ENCODE peak calls at places on chromosomes 13 and 19, in ten cellular contexts. One of them, this sample, is unnamed.

GRCh38 chr13:99151516-99151915 is 49.1 kb upstream of the UBAC2 start:
- DNase-seq in AG04449: no peak
- DNase-seq in EH: peak
- DNase-seq in ELF-1: no peak
- DNase-seq in stimulated activated CD4-positive, alpha-beta T cell treated with anti-CD3 and anti-CD28 coated beads, Interleukin-4, amount 100 ng/mL, for 48 hours: peak
- DNase-seq in AG10803: peak
- DNase-seq in AG09309: no peak
- DNase-seq in heart right ventricle: no peak
- DNase-seq in neural progenitor cell: no peak
- DNase-seq in thoracic aorta: no peak
- DNase-seq in this sample: no peak

GRCh38 chr19:21210037-21210621 is 68.3 kb downstream of the ZNF431 start:
- DNase-seq in AG04449: no peak
- DNase-seq in EH: no peak
- DNase-seq in ELF-1: no peak
- DNase-seq in stimulated activated CD4-positive, alpha-beta T cell treated with anti-CD3 and anti-CD28 coated beads, Interleukin-4, amount 100 ng/mL, for 48 hours: no peak
- DNase-seq in AG10803: no peak
- DNase-seq in AG09309: no peak
- DNase-seq in heart right ventricle: no peak
- DNase-seq in neural progenitor cell: no peak
- DNase-seq in thoracic aorta: no peak
- DNase-seq in this sample: no peak

GRCh38 chr19:6362024-6362344 is 653 bp downstream of the CLPP start:
- DNase-seq in AG04449: no peak
- DNase-seq in EH: peak
- DNase-seq in ELF-1: no peak
- DNase-seq in stimulated activated CD4-positive, alpha-beta T cell treated with anti-CD3 and anti-CD28 coated beads, Interleukin-4, amount 100 ng/mL, for 48 hours: no peak
- DNase-seq in AG10803: no peak
- DNase-seq in AG09309: no peak
- DNase-seq in heart right ventricle: no peak
- DNase-seq in neural progenitor cell: no peak
- DNase-seq in thoracic aorta: no peak
- DNase-seq in this sample: peak

GRCh38 chr13:78997902-78998654 is 339.1 kb upstream of the OBI1 start:
- DNase-seq in AG04449: no peak
- DNase-seq in EH: no peak
- DNase-seq in ELF-1: no peak
- DNase-seq in stimulated activated CD4-positive, alpha-beta T cell treated with anti-CD3 and anti-CD28 coated beads, Interleukin-4, amount 100 ng/mL, for 48 hours: no peak
- DNase-seq in AG10803: no peak
- DNase-seq in AG09309: no peak
- DNase-seq in heart right ventricle: no peak
- DNase-seq in neural progenitor cell: no peak
- DNase-seq in thoracic aorta: no peak
- DNase-seq in this sample: no peak

GRCh38 chr19:39906283-39906682 is 28.2 kb downstream of the FCGBP start:
- DNase-seq in AG04449: no peak
- DNase-seq in EH: no peak
- DNase-seq in ELF-1: no peak
- DNase-seq in stimulated activated CD4-positive, alpha-beta T cell treated with anti-CD3 and anti-CD28 coated beads, Interleukin-4, amount 100 ng/mL, for 48 hours: no peak
- DNase-seq in AG10803: no peak
- DNase-seq in AG09309: no peak
- DNase-seq in heart right ventricle: no peak
- DNase-seq in neural progenitor cell: no peak
- DNase-seq in thoracic aorta: no peak
- DNase-seq in this sample: no peak

GRCh38 chr19:19329199-19329598 is 8.6 kb downstream of the MAU2 start:
- DNase-seq in AG04449: no peak
- DNase-seq in EH: no peak
- DNase-seq in ELF-1: no peak
- DNase-seq in stimulated activated CD4-positive, alpha-beta T cell treated with anti-CD3 and anti-CD28 coated beads, Interleukin-4, amount 100 ng/mL, for 48 hours: no peak
- DNase-seq in AG10803: no peak
- DNase-seq in AG09309: no peak
- DNase-seq in heart right ventricle: no peak
- DNase-seq in neural progenitor cell: no peak
- DNase-seq in thoracic aorta: no peak
- DNase-seq in this sample: no peak

GRCh38 chr13:113951246-113951999 is 22.5 kb downstream of the C13orf46 start:
- DNase-seq in AG04449: no peak
- DNase-seq in EH: peak
- DNase-seq in ELF-1: peak
- DNase-seq in stimulated activated CD4-positive, alpha-beta T cell treated with anti-CD3 and anti-CD28 coated beads, Interleukin-4, amount 100 ng/mL, for 48 hours: peak
- DNase-seq in AG10803: peak
- DNase-seq in AG09309: no peak
- DNase-seq in heart right ventricle: peak
- DNase-seq in neural progenitor cell: peak
- DNase-seq in thoracic aorta: peak
- DNase-seq in this sample: peak

GRCh38 chr13:77310579-77311279 is 16.2 kb downstream of the MYCBP2 start:
- DNase-seq in AG04449: no peak
- DNase-seq in EH: peak
- DNase-seq in ELF-1: no peak
- DNase-seq in stimulated activated CD4-positive, alpha-beta T cell treated with anti-CD3 and anti-CD28 coated beads, Interleukin-4, amount 100 ng/mL, for 48 hours: no peak
- DNase-seq in AG10803: no peak
- DNase-seq in AG09309: no peak
- DNase-seq in heart right ventricle: no peak
- DNase-seq in neural progenitor cell: no peak
- DNase-seq in thoracic aorta: no peak
- DNase-seq in this sample: no peak

GRCh38 chr13:73341748-73342147 is 282.9 kb downstream of the KLF5 start:
- DNase-seq in AG04449: peak
- DNase-seq in EH: peak
- DNase-seq in ELF-1: no peak
- DNase-seq in stimulated activated CD4-positive, alpha-beta T cell treated with anti-CD3 and anti-CD28 coated beads, Interleukin-4, amount 100 ng/mL, for 48 hours: no peak
- DNase-seq in AG10803: peak
- DNase-seq in AG09309: peak
- DNase-seq in heart right ventricle: no peak
- DNase-seq in neural progenitor cell: no peak
- DNase-seq in thoracic aorta: no peak
- DNase-seq in this sample: no peak

GRCh38 chr19:21705393-21705792 is 62.0 kb downstream of the ZNF100 start:
- DNase-seq in AG04449: no peak
- DNase-seq in EH: no peak
- DNase-seq in ELF-1: peak
- DNase-seq in stimulated activated CD4-positive, alpha-beta T cell treated with anti-CD3 and anti-CD28 coated beads, Interleukin-4, amount 100 ng/mL, for 48 hours: no peak
- DNase-seq in AG10803: no peak
- DNase-seq in AG09309: no peak
- DNase-seq in heart right ventricle: no peak
- DNase-seq in neural progenitor cell: no peak
- DNase-seq in thoracic aorta: no peak
- DNase-seq in this sample: no peak

GRCh38 chr19:29533578-29534544 is 8.1 kb downstream of the VSTM2B start:
- DNase-seq in AG04449: no peak
- DNase-seq in EH: no peak
- DNase-seq in ELF-1: no peak
- DNase-seq in stimulated activated CD4-positive, alpha-beta T cell treated with anti-CD3 and anti-CD28 coated beads, Interleukin-4, amount 100 ng/mL, for 48 hours: no peak
- DNase-seq in AG10803: no peak
- DNase-seq in AG09309: no peak
- DNase-seq in heart right ventricle: no peak
- DNase-seq in neural progenitor cell: no peak
- DNase-seq in thoracic aorta: no peak
- DNase-seq in this sample: no peak

GRCh38 chr13:110817143-110817542 is 97.7 kb downstream of the ANKRD10 start:
- DNase-seq in AG04449: no peak
- DNase-seq in EH: no peak
- DNase-seq in ELF-1: no peak
- DNase-seq in stimulated activated CD4-positive, alpha-beta T cell treated with anti-CD3 and anti-CD28 coated beads, Interleukin-4, amount 100 ng/mL, for 48 hours: no peak
- DNase-seq in AG10803: no peak
- DNase-seq in AG09309: no peak
- DNase-seq in heart right ventricle: no peak
- DNase-seq in neural progenitor cell: no peak
- DNase-seq in thoracic aorta: no peak
- DNase-seq in this sample: no peak

GRCh38 chr19:9966448-9966847 is 30.1 kb upstream of the OLFM2 start:
- DNase-seq in AG04449: no peak
- DNase-seq in EH: no peak
- DNase-seq in ELF-1: peak
- DNase-seq in stimulated activated CD4-positive, alpha-beta T cell treated with anti-CD3 and anti-CD28 coated beads, Interleukin-4, amount 100 ng/mL, for 48 hours: no peak
- DNase-seq in AG10803: no peak
- DNase-seq in AG09309: no peak
- DNase-seq in heart right ventricle: no peak
- DNase-seq in neural progenitor cell: peak
- DNase-seq in thoracic aorta: no peak
- DNase-seq in this sample: no peak

GRCh38 chr13:39616087-39616694 is 13.2 kb upstream of the LHFPL6 start:
- DNase-seq in AG04449: no peak
- DNase-seq in EH: peak
- DNase-seq in ELF-1: peak
- DNase-seq in stimulated activated CD4-positive, alpha-beta T cell treated with anti-CD3 and anti-CD28 coated beads, Interleukin-4, amount 100 ng/mL, for 48 hours: peak
- DNase-seq in AG10803: peak
- DNase-seq in AG09309: no peak
- DNase-seq in heart right ventricle: no peak
- DNase-seq in neural progenitor cell: peak
- DNase-seq in thoracic aorta: no peak
- DNase-seq in this sample: peak

GRCh38 chr19:18562086-18562485 is 4.4 kb downstream of the KXD1 start:
- DNase-seq in AG04449: no peak
- DNase-seq in EH: no peak
- DNase-seq in ELF-1: no peak
- DNase-seq in stimulated activated CD4-positive, alpha-beta T cell treated with anti-CD3 and anti-CD28 coated beads, Interleukin-4, amount 100 ng/mL, for 48 hours: no peak
- DNase-seq in AG10803: peak
- DNase-seq in AG09309: no peak
- DNase-seq in heart right ventricle: peak
- DNase-seq in neural progenitor cell: no peak
- DNase-seq in thoracic aorta: peak
- DNase-seq in this sample: no peak

GRCh38 chr19:16777811-16778210 is 51.4 kb upstream of the SIN3B start:
- DNase-seq in AG04449: no peak
- DNase-seq in EH: no peak
- DNase-seq in ELF-1: no peak
- DNase-seq in stimulated activated CD4-positive, alpha-beta T cell treated with anti-CD3 and anti-CD28 coated beads, Interleukin-4, amount 100 ng/mL, for 48 hours: no peak
- DNase-seq in AG10803: no peak
- DNase-seq in AG09309: no peak
- DNase-seq in heart right ventricle: no peak
- DNase-seq in neural progenitor cell: no peak
- DNase-seq in thoracic aorta: no peak
- DNase-seq in this sample: no peak

GRCh38 chr19:21130097-21130775 is 11.6 kb upstream of the ZNF431 start:
- DNase-seq in AG04449: no peak
- DNase-seq in EH: no peak
- DNase-seq in ELF-1: no peak
- DNase-seq in stimulated activated CD4-positive, alpha-beta T cell treated with anti-CD3 and anti-CD28 coated beads, Interleukin-4, amount 100 ng/mL, for 48 hours: no peak
- DNase-seq in AG10803: no peak
- DNase-seq in AG09309: no peak
- DNase-seq in heart right ventricle: no peak
- DNase-seq in neural progenitor cell: no peak
- DNase-seq in thoracic aorta: no peak
- DNase-seq in this sample: no peak

GRCh38 chr13:21934309-21934708 is 263.4 kb downstream of the FGF9 start:
- DNase-seq in AG04449: no peak
- DNase-seq in EH: no peak
- DNase-seq in ELF-1: no peak
- DNase-seq in stimulated activated CD4-positive, alpha-beta T cell treated with anti-CD3 and anti-CD28 coated beads, Interleukin-4, amount 100 ng/mL, for 48 hours: no peak
- DNase-seq in AG10803: no peak
- DNase-seq in AG09309: no peak
- DNase-seq in heart right ventricle: no peak
- DNase-seq in neural progenitor cell: no peak
- DNase-seq in thoracic aorta: no peak
- DNase-seq in this sample: no peak

GRCh38 chr19:33724723-33725060 is 72.0 kb upstream of the KCTD15 start:
- DNase-seq in AG04449: no peak
- DNase-seq in EH: no peak
- DNase-seq in ELF-1: no peak
- DNase-seq in stimulated activated CD4-positive, alpha-beta T cell treated with anti-CD3 and anti-CD28 coated beads, Interleukin-4, amount 100 ng/mL, for 48 hours: no peak
- DNase-seq in AG10803: no peak
- DNase-seq in AG09309: no peak
- DNase-seq in heart right ventricle: no peak
- DNase-seq in neural progenitor cell: no peak
- DNase-seq in thoracic aorta: no peak
- DNase-seq in this sample: no peak

GRCh38 chr19:55188620-55189019 is 8.5 kb upstream of the SYT5 start:
- DNase-seq in AG04449: no peak
- DNase-seq in EH: no peak
- DNase-seq in ELF-1: no peak
- DNase-seq in stimulated activated CD4-positive, alpha-beta T cell treated with anti-CD3 and anti-CD28 coated beads, Interleukin-4, amount 100 ng/mL, for 48 hours: no peak
- DNase-seq in AG10803: no peak
- DNase-seq in AG09309: no peak
- DNase-seq in heart right ventricle: no peak
- DNase-seq in neural progenitor cell: no peak
- DNase-seq in thoracic aorta: no peak
- DNase-seq in this sample: no peak

GRCh38 chr19:39438270-39438934 is 2.7 kb upstream of the RPS16 start:
- DNase-seq in AG04449: no peak
- DNase-seq in EH: peak
- DNase-seq in ELF-1: peak
- DNase-seq in stimulated activated CD4-positive, alpha-beta T cell treated with anti-CD3 and anti-CD28 coated beads, Interleukin-4, amount 100 ng/mL, for 48 hours: no peak
- DNase-seq in AG10803: peak
- DNase-seq in AG09309: no peak
- DNase-seq in heart right ventricle: no peak
- DNase-seq in neural progenitor cell: no peak
- DNase-seq in thoracic aorta: no peak
- DNase-seq in this sample: no peak

GRCh38 chr13:112462408-112462807 is 86.3 kb downstream of the SPACA7 start:
- DNase-seq in AG04449: no peak
- DNase-seq in EH: no peak
- DNase-seq in ELF-1: no peak
- DNase-seq in stimulated activated CD4-positive, alpha-beta T cell treated with anti-CD3 and anti-CD28 coated beads, Interleukin-4, amount 100 ng/mL, for 48 hours: no peak
- DNase-seq in AG10803: no peak
- DNase-seq in AG09309: no peak
- DNase-seq in heart right ventricle: no peak
- DNase-seq in neural progenitor cell: no peak
- DNase-seq in thoracic aorta: no peak
- DNase-seq in this sample: no peak

GRCh38 chr13:20442798-20443381 is 82.8 kb downstream of the CRYL1 start:
- DNase-seq in AG04449: no peak
- DNase-seq in EH: no peak
- DNase-seq in ELF-1: no peak
- DNase-seq in stimulated activated CD4-positive, alpha-beta T cell treated with anti-CD3 and anti-CD28 coated beads, Interleukin-4, amount 100 ng/mL, for 48 hours: no peak
- DNase-seq in AG10803: no peak
- DNase-seq in AG09309: no peak
- DNase-seq in heart right ventricle: no peak
- DNase-seq in neural progenitor cell: no peak
- DNase-seq in thoracic aorta: no peak
- DNase-seq in this sample: no peak

GRCh38 chr19:3976495-3977241 is 5.8 kb upstream of the DAPK3 start:
- DNase-seq in AG04449: no peak
- DNase-seq in EH: no peak
- DNase-seq in ELF-1: no peak
- DNase-seq in stimulated activated CD4-positive, alpha-beta T cell treated with anti-CD3 and anti-CD28 coated beads, Interleukin-4, amount 100 ng/mL, for 48 hours: no peak
- DNase-seq in AG10803: peak
- DNase-seq in AG09309: no peak
- DNase-seq in heart right ventricle: no peak
- DNase-seq in neural progenitor cell: no peak
- DNase-seq in thoracic aorta: no peak
- DNase-seq in this sample: peak

GRCh38 chr19:49287141-49287540 is 37.9 kb downstream of the SLC6A16 start:
- DNase-seq in AG04449: no peak
- DNase-seq in EH: no peak
- DNase-seq in ELF-1: no peak
- DNase-seq in stimulated activated CD4-positive, alpha-beta T cell treated with anti-CD3 and anti-CD28 coated beads, Interleukin-4, amount 100 ng/mL, for 48 hours: no peak
- DNase-seq in AG10803: no peak
- DNase-seq in AG09309: no peak
- DNase-seq in heart right ventricle: no peak
- DNase-seq in neural progenitor cell: no peak
- DNase-seq in thoracic aorta: no peak
- DNase-seq in this sample: no peak

GRCh38 chr19:44624840-44625354 is 11.5 kb downstream of the IGSF23 start:
- DNase-seq in AG04449: no peak
- DNase-seq in EH: no peak
- DNase-seq in ELF-1: no peak
- DNase-seq in stimulated activated CD4-positive, alpha-beta T cell treated with anti-CD3 and anti-CD28 coated beads, Interleukin-4, amount 100 ng/mL, for 48 hours: no peak
- DNase-seq in AG10803: no peak
- DNase-seq in AG09309: no peak
- DNase-seq in heart right ventricle: no peak
- DNase-seq in neural progenitor cell: no peak
- DNase-seq in thoracic aorta: no peak
- DNase-seq in this sample: no peak